ENCODE peak calls at places on chromosomes 7 and 10, in nine cellular contexts. One of them, this sample, is unnamed.

GRCh38 chr7:151451626-151452025 is 11.7 kb upstream of the CRYGN start:
- DNase-seq in activated CD8-positive, alpha-beta memory T cell treated with anti-CD3 and anti-CD28 coated beads, Interleukin-2, amount 10 ng/mL, durations not matched to agents 7 days and 5 days: no peak
- DNase-seq in EL: no peak
- DNase-seq in T-helper 1 cell: no peak
- DNase-seq in fibroblast of mammary gland: no peak
- DNase-seq in SIG-M5: no peak
- DNase-seq in Ammon's horn: no peak
- DNase-seq in AG09319: no peak
- DNase-seq in NCI-H774: no peak
- DNase-seq in this sample: no peak

GRCh38 chr10:74231375-74231774 is 80.4 kb downstream of the ADK start:
- DNase-seq in NCI-H774: no peak
- DNase-seq in SIG-M5: no peak
- DNase-seq in AG09319: no peak
- DNase-seq in T-helper 1 cell: no peak
- DNase-seq in EL: peak; percentile 69
- DNase-seq in Ammon's horn: no peak
- DNase-seq in fibroblast of mammary gland: peak; percentile 80
- DNase-seq in activated CD8-positive, alpha-beta memory T cell treated with anti-CD3 and anti-CD28 coated beads, Interleukin-2, amount 10 ng/mL, durations not matched to agents 7 days and 5 days: no peak
- DNase-seq in this sample: no peak

GRCh38 chr10:96285331-96285752 is 14.0 kb upstream of the BLNK start:
- DNase-seq in Ammon's horn: no peak
- DNase-seq in SIG-M5: no peak
- DNase-seq in T-helper 1 cell: no peak
- DNase-seq in fibroblast of mammary gland: no peak
- DNase-seq in EL: no peak
- DNase-seq in AG09319: no peak
- DNase-seq in NCI-H774: no peak
- DNase-seq in activated CD8-positive, alpha-beta memory T cell treated with anti-CD3 and anti-CD28 coated beads, Interleukin-2, amount 10 ng/mL, durations not matched to agents 7 days and 5 days: no peak
- DNase-seq in this sample: no peak

GRCh38 chr10:91589015-91589655 is 43.7 kb downstream of the PPP1R3C start:
- DNase-seq in activated CD8-positive, alpha-beta memory T cell treated with anti-CD3 and anti-CD28 coated beads, Interleukin-2, amount 10 ng/mL, durations not matched to agents 7 days and 5 days: no peak
- DNase-seq in EL: peak; percentile 71
- DNase-seq in T-helper 1 cell: no peak
- DNase-seq in AG09319: no peak
- DNase-seq in Ammon's horn: no peak
- DNase-seq in SIG-M5: no peak
- DNase-seq in fibroblast of mammary gland: peak; percentile 43
- DNase-seq in NCI-H774: no peak
- DNase-seq in this sample: no peak

GRCh38 chr10:23399701-23400144 is 39.2 kb upstream of the OTUD1 start:
- DNase-seq in activated CD8-positive, alpha-beta memory T cell treated with anti-CD3 and anti-CD28 coated beads, Interleukin-2, amount 10 ng/mL, durations not matched to agents 7 days and 5 days: no peak
- DNase-seq in AG09319: no peak
- DNase-seq in Ammon's horn: peak; percentile 8
- DNase-seq in SIG-M5: no peak
- DNase-seq in fibroblast of mammary gland: peak; percentile 26
- DNase-seq in T-helper 1 cell: no peak
- DNase-seq in NCI-H774: peak; percentile 6
- DNase-seq in EL: peak; percentile 94
- DNase-seq in this sample: no peak

GRCh38 chr7:26216044-26216443 is 14.5 kb downstream of the CBX3 start:
- DNase-seq in T-helper 1 cell: peak; percentile 34
- DNase-seq in fibroblast of mammary gland: no peak
- DNase-seq in NCI-H774: no peak
- DNase-seq in activated CD8-positive, alpha-beta memory T cell treated with anti-CD3 and anti-CD28 coated beads, Interleukin-2, amount 10 ng/mL, durations not matched to agents 7 days and 5 days: no peak
- DNase-seq in AG09319: no peak
- DNase-seq in SIG-M5: no peak
- DNase-seq in EL: no peak
- DNase-seq in Ammon's horn: no peak
- DNase-seq in this sample: no peak

GRCh38 chr7:24981544-24981951 is 1.6 kb upstream of the OSBPL3 start:
- DNase-seq in Ammon's horn: peak; percentile 84
- DNase-seq in activated CD8-positive, alpha-beta memory T cell treated with anti-CD3 and anti-CD28 coated beads, Interleukin-2, amount 10 ng/mL, durations not matched to agents 7 days and 5 days: peak; percentile 62
- DNase-seq in fibroblast of mammary gland: peak; percentile 69
- DNase-seq in T-helper 1 cell: peak; percentile 39
- DNase-seq in SIG-M5: no peak
- DNase-seq in AG09319: no peak
- DNase-seq in NCI-H774: peak; percentile 1
- DNase-seq in EL: peak; percentile 74
- DNase-seq in this sample: no peak

GRCh38 chr10:110822708-110823291 is 48.9 kb upstream of the PDCD4 start:
- DNase-seq in SIG-M5: no peak
- DNase-seq in T-helper 1 cell: no peak
- DNase-seq in AG09319: no peak
- DNase-seq in Ammon's horn: peak; percentile 33
- DNase-seq in EL: no peak
- DNase-seq in activated CD8-positive, alpha-beta memory T cell treated with anti-CD3 and anti-CD28 coated beads, Interleukin-2, amount 10 ng/mL, durations not matched to agents 7 days and 5 days: no peak
- DNase-seq in NCI-H774: no peak
- DNase-seq in fibroblast of mammary gland: no peak
- DNase-seq in this sample: no peak

GRCh38 chr7:18426564-18427226 is 68.9 kb upstream of the HDAC9 start:
- DNase-seq in T-helper 1 cell: no peak
- DNase-seq in SIG-M5: no peak
- DNase-seq in AG09319: no peak
- DNase-seq in EL: peak; percentile 65
- DNase-seq in fibroblast of mammary gland: peak; percentile 15
- DNase-seq in activated CD8-positive, alpha-beta memory T cell treated with anti-CD3 and anti-CD28 coated beads, Interleukin-2, amount 10 ng/mL, durations not matched to agents 7 days and 5 days: no peak
- DNase-seq in NCI-H774: no peak
- DNase-seq in Ammon's horn: no peak
- DNase-seq in this sample: no peak

GRCh38 chr10:31954410-31955191 is 26.0 kb upstream of the ARHGAP12 start:
- DNase-seq in EL: no peak
- DNase-seq in SIG-M5: no peak
- DNase-seq in activated CD8-positive, alpha-beta memory T cell treated with anti-CD3 and anti-CD28 coated beads, Interleukin-2, amount 10 ng/mL, durations not matched to agents 7 days and 5 days: no peak
- DNase-seq in fibroblast of mammary gland: no peak
- DNase-seq in Ammon's horn: no peak
- DNase-seq in NCI-H774: no peak
- DNase-seq in T-helper 1 cell: no peak
- DNase-seq in AG09319: no peak
- DNase-seq in this sample: no peak

GRCh38 chr7:99860281-99861127 is 16.3 kb downstream of the OR2AE1 start:
- DNase-seq in EL: peak; percentile 59
- DNase-seq in Ammon's horn: no peak
- DNase-seq in T-helper 1 cell: no peak
- DNase-seq in AG09319: peak; percentile 3
- DNase-seq in SIG-M5: no peak
- DNase-seq in activated CD8-positive, alpha-beta memory T cell treated with anti-CD3 and anti-CD28 coated beads, Interleukin-2, amount 10 ng/mL, durations not matched to agents 7 days and 5 days: no peak
- DNase-seq in fibroblast of mammary gland: peak; percentile 94
- DNase-seq in NCI-H774: no peak
- DNase-seq in this sample: no peak

GRCh38 chr10:85917601-85918000 is 449.0 kb downstream of the GRID1 start:
- DNase-seq in SIG-M5: no peak
- DNase-seq in Ammon's horn: no peak
- DNase-seq in EL: no peak
- DNase-seq in fibroblast of mammary gland: no peak
- DNase-seq in activated CD8-positive, alpha-beta memory T cell treated with anti-CD3 and anti-CD28 coated beads, Interleukin-2, amount 10 ng/mL, durations not matched to agents 7 days and 5 days: no peak
- DNase-seq in NCI-H774: no peak
- DNase-seq in T-helper 1 cell: no peak
- DNase-seq in AG09319: no peak
- DNase-seq in this sample: no peak

GRCh38 chr10:38127812-38128211 is 33.7 kb downstream of the ZNF37A start:
- DNase-seq in SIG-M5: no peak
- DNase-seq in T-helper 1 cell: no peak
- DNase-seq in EL: peak; percentile 4
- DNase-seq in activated CD8-positive, alpha-beta memory T cell treated with anti-CD3 and anti-CD28 coated beads, Interleukin-2, amount 10 ng/mL, durations not matched to agents 7 days and 5 days: no peak
- DNase-seq in Ammon's horn: no peak
- DNase-seq in NCI-H774: no peak
- DNase-seq in AG09319: no peak
- DNase-seq in fibroblast of mammary gland: no peak
- DNase-seq in this sample: no peak